ENCODE peak calls at places on chromosomes 12 and 14, in nine cellular contexts. H is NCI-H510A treated with DMSO at 0.1 percent for 48 hours; F is stimulated activated CD4-positive, alpha-beta T cell treated with anti-CD3 and anti-CD28 coated beads, TNF-alpha, amount 100 ng/mL, for 1 hour; Q is nephron progenitor cell; G is activated T-helper 1 cell treated with Interleukin-2 at 50 U/mL for 16 hours; L is LHCN-M2; U is NCI-H1105 treated with DMSO at 0.1 percent for 48 hours; A is EL; W is ELR. N is an unnamed sample.

GRCh38 chr14:68124050-68124449 is 304.5 kb downstream of the RAD51B start:
- DNase-seq in W (no peak), F (no peak), U (no peak), G (no peak), L (no peak), H (no peak), A (no peak), Q (no peak), N (no peak)

GRCh38 chr12:71397433-71397954 is 42.1 kb upstream of the LGR5 start:
- DNase-seq in W (peak), A (peak), F (no peak), L (peak), Q (no peak), H (no peak), G (no peak), U (no peak), N (no peak)

GRCh38 chr14:60101801-60102200 is 10.1 kb downstream of the PCNX4 start:
- DNase-seq in Q (no peak), L (no peak), A (peak), W (peak), U (no peak), G (no peak), F (no peak), H (no peak), N (no peak)

GRCh38 chr12:108814462-108815211 is 42.7 kb downstream of the SSH1 start:
- DNase-seq in W (no peak), L (no peak), U (peak), F (no peak), H (no peak), A (no peak), Q (no peak), G (no peak), N (no peak)

GRCh38 chr14:106039400-106039799 is 513.0 kb downstream of the TMEM121 start:
- DNase-seq in H (no peak), Q (no peak), A (no peak), L (no peak), W (no peak), F (peak), G (peak), U (no peak), N (no peak)

GRCh38 chr12:8697476-8698131 is at the start of gene RIMKLB:
- DNase-seq in U (peak), A (peak), H (peak), G (peak), F (peak), Q (peak), L (peak), W (peak), N (peak)

GRCh38 chr12:106020736-106021135 is 118.0 kb downstream of the NUAK1 start:
- DNase-seq in G (no peak), W (no peak), H (no peak), F (no peak), Q (no peak), A (no peak), U (no peak), L (no peak), N (no peak)

GRCh38 chr12:93624595-93625294 is 52.3 kb downstream of the SOCS2 start:
- DNase-seq in Q (no peak), H (no peak), A (peak), L (peak), F (no peak), W (peak), G (no peak), U (no peak), N (no peak)

GRCh38 chr14:100604709-100605108 is 17.5 kb upstream of the BEGAIN start:
- DNase-seq in G (no peak), F (no peak), H (no peak), Q (no peak), L (no peak), A (no peak), W (no peak), U (no peak), N (no peak)

N was measured in ecto neural progenitor cell.